ENCODE peak calls at places on chromosomes 7 and 10, in seven cellular contexts. L is GM23338, V is nephron progenitor cell, O is coronary artery, H is Panc1, X is IMR-90, P is fibroblast of pulmonary artery. T is an unnamed sample.

GRCh38 chr10:114885430-114885829 is 52.6 kb upstream of the TRUB1 start:
- DNase-seq in L (no peak), V (no peak), O (no peak), H (no peak), X (no peak), P (no peak), T (no peak)

GRCh38 chr10:110498087-110498981 is 627 bp downstream of the DUSP5 start:
- DNase-seq in L (peak), V (peak), O (peak), H (no peak), X (peak), P (peak), T (peak)

GRCh38 chr7:101094791-101095375 is 9.6 kb downstream of the TRIM56 start:
- DNase-seq in L (peak), V (peak), O (no peak), H (no peak), X (peak), P (peak), T (peak)

GRCh38 chr7:135342887-135343286 is 109.2 kb downstream of the STRA8 start:
- DNase-seq in L (no peak), V (no peak), O (no peak), H (no peak), X (peak), P (no peak), T (peak)

GRCh38 chr10:89555688-89556445 is 20.5 kb upstream of the SLC16A12 start:
- DNase-seq in L (peak), V (no peak), O (no peak), H (no peak), X (peak), P (peak), T (no peak)

GRCh38 chr7:25759281-25759680 is 392.7 kb upstream of the NFE2L3 start:
- DNase-seq in L (no peak), V (no peak), O (no peak), H (no peak), X (no peak), P (no peak), T (no peak)

GRCh38 chr10:31706921-31707571 is 221.6 kb downstream of the ARHGAP12 start:
- DNase-seq in L (no peak), V (no peak), O (peak), H (no peak), X (no peak), P (peak), T (peak)

GRCh38 chr7:122455108-122455507 is 150.6 kb upstream of the FEZF1 start:
- DNase-seq in L (no peak), V (no peak), O (no peak), H (no peak), X (no peak), P (no peak), T (no peak)

GRCh38 chr10:15370741-15371701 is at the start of gene FAM171A1:
- DNase-seq in L (peak), V (peak), O (no peak), H (no peak), X (peak), P (peak), T (peak)

GRCh38 chr7:109073543-109073942 is 503.9 kb downstream of the DNAJB9 start:
- DNase-seq in L (no peak), V (no peak), O (no peak), H (no peak), X (no peak), P (no peak), T (no peak)

GRCh38 chr10:126373982-126374381 is 14.3 kb downstream of the ADAM12 start:
- DNase-seq in L (no peak), V (no peak), O (no peak), H (no peak), X (peak), P (no peak), T (no peak)

GRCh38 chr7:87482115-87482514 is 6.6 kb upstream of the ABCB4 start:
- DNase-seq in L (no peak), V (no peak), O (no peak), H (no peak), X (no peak), P (no peak), T (no peak)

GRCh38 chr7:41481353-41481752 is 221.5 kb downstream of the INHBA start:
- DNase-seq in L (no peak), V (no peak), O (no peak), H (no peak), X (peak), P (peak), T (no peak)

GRCh38 chr7:99779949-99780348 is 4.0 kb downstream of the CYP3A4 start:
- DNase-seq in L (no peak), V (no peak), O (no peak), H (no peak), X (no peak), P (no peak), T (no peak)

GRCh38 chr7:122791959-122792545 is 89.3 kb upstream of the RNF148 start:
- DNase-seq in L (peak), V (no peak), O (no peak), H (no peak), X (no peak), P (no peak), T (peak)

GRCh38 chr7:142438235-142438922 is 180.5 kb upstream of the PRSS58 start:
- DNase-seq in L (peak), V (peak), O (no peak), H (no peak), X (peak), P (peak), T (peak)

GRCh38 chr7:77657427-77658331 is 38.6 kb upstream of the RSBN1L start:
- DNase-seq in L (peak), V (no peak), O (no peak), H (no peak), X (peak), P (peak), T (peak)

GRCh38 chr10:124149681-124150080 is 56.3 kb upstream of the CHST15 start:
- DNase-seq in L (no peak), V (no peak), O (no peak), H (no peak), X (no peak), P (no peak), T (peak)

GRCh38 chr10:68897336-68897741 is 3.8 kb upstream of the DDX50 start:
- DNase-seq in L (peak), V (peak), O (no peak), H (peak), X (peak), P (peak), T (peak)

GRCh38 chr10:59829024-59829423 is 75.8 kb upstream of the MRLN start:
- DNase-seq in L (no peak), V (no peak), O (no peak), H (no peak), X (peak), P (no peak), T (no peak)

GRCh38 chr7:16450366-16450765 is 15.2 kb downstream of the SOSTDC1 start:
- DNase-seq in L (no peak), V (no peak), O (no peak), H (no peak), X (no peak), P (no peak), T (no peak)

GRCh38 chr7:16447867-16448266 is 17.7 kb downstream of the SOSTDC1 start:
- DNase-seq in L (no peak), V (no peak), O (no peak), H (no peak), X (no peak), P (no peak), T (no peak)

DNA sequence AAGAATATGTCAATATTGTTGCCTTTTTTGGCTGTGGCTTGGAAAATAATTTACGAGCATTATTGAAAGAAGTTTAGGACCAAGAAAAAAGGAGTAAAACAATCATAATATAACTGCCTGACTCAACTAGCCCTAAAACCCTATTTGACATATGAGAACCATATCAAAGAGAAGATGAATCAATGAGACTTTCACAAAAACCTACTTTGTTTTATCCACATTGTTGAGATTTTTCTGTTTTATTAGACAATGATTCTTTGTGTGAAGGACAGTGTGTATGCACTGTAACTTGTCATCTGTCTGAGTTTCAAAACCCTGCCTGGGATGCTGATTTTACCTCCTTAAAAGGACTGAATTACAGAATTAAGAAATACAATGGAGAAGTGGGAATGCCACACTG is 19.0 kb downstream of the SOSTDC1 start:
- DNase-seq in L (no peak), V (no peak), O (no peak), H (no peak), X (no peak), P (no peak), T (no peak)
- TF ChIP-seq CTCF in L (no peak), V (no peak), O (no peak), H (no peak), X (no peak), P (no peak), T (no peak)

DNA sequence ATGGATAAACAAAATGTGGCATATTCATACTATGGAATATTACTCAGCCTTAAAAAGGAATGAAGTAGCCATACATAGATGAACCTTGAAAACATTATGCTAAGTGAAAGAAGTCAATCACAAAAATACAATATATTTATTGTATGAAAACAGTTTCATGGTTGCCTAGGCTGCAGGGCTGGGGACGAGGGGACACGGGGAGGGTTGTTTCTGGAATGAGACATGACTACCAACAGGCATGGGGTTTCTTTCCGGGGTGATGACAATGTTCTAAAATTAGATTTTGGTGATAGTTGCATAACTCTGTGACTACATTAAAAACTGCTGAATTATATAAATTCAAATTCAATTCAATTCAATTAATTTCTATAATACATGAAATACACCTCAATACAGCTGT is 88.0 kb downstream of the ARHGAP22 start:
- DNase-seq in L (no peak), V (no peak), O (peak), H (no peak), X (no peak), P (no peak), T (no peak)
- TF ChIP-seq CTCF in L (no peak), V (no peak), O (no peak), H (no peak), X (no peak), P (no peak), T (no peak)

GRCh38 chr10:86139066-86139657 is 227.4 kb downstream of the GRID1 start:
- DNase-seq in L (peak), V (peak), O (no peak), H (peak), X (no peak), P (no peak), T (peak)
- TF ChIP-seq CTCF in L (peak), V (peak), O (no peak), H (peak), X (no peak), P (no peak), T (peak)

GRCh38 chr10:121296378-121296777 is 301.9 kb downstream of the FGFR2 start:
- DNase-seq in L (no peak), V (no peak), O (no peak), H (no peak), X (no peak), P (no peak), T (no peak)
- TF ChIP-seq CTCF in L (no peak), V (no peak), O (no peak), H (no peak), X (no peak), P (no peak), T (no peak)

DNA sequence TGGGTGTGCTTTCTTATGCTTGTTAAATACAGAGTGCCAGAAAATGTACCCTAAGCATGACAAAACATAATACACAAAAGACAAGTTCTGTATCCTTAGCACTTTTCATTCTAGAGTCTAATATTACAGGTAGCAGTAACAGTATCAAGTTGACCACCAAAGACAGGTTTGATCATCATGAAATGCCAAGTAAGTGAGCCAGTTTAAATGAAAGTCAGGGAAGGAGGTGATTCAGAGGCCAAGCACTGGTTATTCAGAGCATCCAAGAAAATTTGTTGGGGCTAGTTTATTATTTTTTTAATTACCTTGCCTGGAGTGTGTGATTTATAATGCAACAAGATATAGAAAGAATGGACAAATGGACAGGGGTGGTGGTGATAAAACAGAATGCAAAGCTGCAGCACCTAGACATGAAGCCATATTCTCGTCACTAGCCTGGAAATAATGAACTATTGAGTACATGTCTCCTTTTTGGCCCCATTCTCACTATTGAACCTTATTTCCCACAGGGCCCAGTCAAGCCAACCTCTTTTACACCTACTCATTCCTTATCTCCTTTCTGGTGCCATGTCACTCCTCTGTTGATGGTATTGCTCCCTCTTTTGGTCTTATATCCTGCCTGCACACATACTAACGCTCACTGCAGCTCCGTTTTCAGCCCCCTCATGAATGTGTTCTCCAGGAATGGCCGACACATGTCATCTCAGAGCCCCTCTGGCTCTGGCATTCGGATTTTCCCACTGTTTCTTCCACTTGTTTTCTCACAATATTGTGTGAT is 78.6 kb upstream of the GLCCI1 start:
- DNase-seq in L (peak), V (no peak), O (no peak), H (no peak), X (peak), P (no peak), T (no peak)
- TF ChIP-seq CTCF in L (peak), V (no peak), O (no peak), H (no peak), X (no peak), P (no peak), T (no peak)

DNA sequence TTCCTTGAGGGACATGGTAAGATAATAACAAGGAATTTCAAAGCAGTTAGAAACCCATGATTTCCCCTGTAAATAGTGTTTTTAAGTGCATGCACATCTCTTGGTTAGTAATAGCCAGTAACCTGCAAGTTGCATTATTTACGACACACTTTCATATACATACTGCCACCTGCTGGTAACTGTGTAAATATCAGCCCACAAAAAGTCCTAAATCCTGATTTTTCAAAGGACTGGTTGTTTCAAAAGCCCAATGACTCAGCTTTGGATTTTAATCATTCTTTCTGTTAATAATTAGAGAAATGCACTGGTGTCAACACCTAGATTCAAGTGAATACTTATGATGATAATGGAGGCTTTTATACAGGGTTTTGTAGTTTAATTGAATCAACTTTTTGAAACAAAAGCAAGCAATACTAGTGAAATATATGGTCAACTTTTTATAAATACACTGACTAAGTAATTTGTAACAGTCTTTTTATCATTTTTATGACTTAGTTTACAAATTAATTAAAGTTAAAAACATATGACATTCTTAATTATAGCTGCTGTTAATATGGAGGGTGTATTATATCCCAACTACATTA is 367.5 kb upstream of the SEMA3D start:
- DNase-seq in L (peak), V (peak), O (no peak), H (peak), X (peak), P (peak), T (peak)
- TF ChIP-seq CTCF in L (peak), V (peak), O (peak), H (peak), X (peak), P (peak), T (peak)

GRCh38 chr7:91287685-91288084 is 23.5 kb downstream of the FZD1 start:
- DNase-seq in L (no peak), V (no peak), O (no peak), H (no peak), X (peak), P (no peak), T (no peak)
- TF ChIP-seq CTCF in L (no peak), V (no peak), O (no peak), H (no peak), X (no peak), P (no peak), T (no peak)